ENCODE peak calls at places on chromosome X, in four cellular contexts. One of them, this sample, is unnamed.

GRCh38 chrX:9651737-9652136 is 113.9 kb downstream of the GPR143 start:
- DNase-seq in transverse colon: no peak
- DNase-seq in D341Med: no peak
- DNase-seq in activated CD4-positive, alpha-beta T cell treated with anti-CD3 and anti-CD28 coated beads, Interleukin-2, amount 10 ng/mL, durations not matched to agents 7 days and 5 days: no peak
- DNase-seq in this sample: no peak

GRCh38 chrX:11437642-11438379 is 144.6 kb downstream of the AMELX start:
- DNase-seq in transverse colon: peak
- DNase-seq in D341Med: no peak
- DNase-seq in activated CD4-positive, alpha-beta T cell treated with anti-CD3 and anti-CD28 coated beads, Interleukin-2, amount 10 ng/mL, durations not matched to agents 7 days and 5 days: no peak
- DNase-seq in this sample: peak

GRCh38 chrX:155888139-155888538 is 7.0 kb downstream of the VAMP7 start:
- DNase-seq in transverse colon: no peak
- DNase-seq in D341Med: no peak
- DNase-seq in activated CD4-positive, alpha-beta T cell treated with anti-CD3 and anti-CD28 coated beads, Interleukin-2, amount 10 ng/mL, durations not matched to agents 7 days and 5 days: no peak
- DNase-seq in this sample: no peak

GRCh38 chrX:153463556-153463955 is 6.8 kb downstream of the HAUS7 start:
- DNase-seq in transverse colon: no peak
- DNase-seq in D341Med: no peak
- DNase-seq in activated CD4-positive, alpha-beta T cell treated with anti-CD3 and anti-CD28 coated beads, Interleukin-2, amount 10 ng/mL, durations not matched to agents 7 days and 5 days: no peak
- DNase-seq in this sample: no peak

GRCh38 chrX:41922694-41923171 is 621 bp downstream of the CASK start:
- DNase-seq in transverse colon: peak
- DNase-seq in D341Med: peak
- DNase-seq in activated CD4-positive, alpha-beta T cell treated with anti-CD3 and anti-CD28 coated beads, Interleukin-2, amount 10 ng/mL, durations not matched to agents 7 days and 5 days: peak
- DNase-seq in this sample: peak

GRCh38 chrX:2710496-2710895 is 19.4 kb downstream of the CD99 start:
- DNase-seq in transverse colon: no peak
- DNase-seq in D341Med: no peak
- DNase-seq in activated CD4-positive, alpha-beta T cell treated with anti-CD3 and anti-CD28 coated beads, Interleukin-2, amount 10 ng/mL, durations not matched to agents 7 days and 5 days: peak
- DNase-seq in this sample: no peak

GRCh38 chrX:20571611-20572010 is 304.9 kb upstream of the RPS6KA3 start:
- DNase-seq in transverse colon: no peak
- DNase-seq in D341Med: no peak
- DNase-seq in activated CD4-positive, alpha-beta T cell treated with anti-CD3 and anti-CD28 coated beads, Interleukin-2, amount 10 ng/mL, durations not matched to agents 7 days and 5 days: no peak
- DNase-seq in this sample: no peak

GRCh38 chrX:21721175-21721574 is 36.7 kb downstream of the SMPX start:
- DNase-seq in transverse colon: no peak
- DNase-seq in D341Med: no peak
- DNase-seq in activated CD4-positive, alpha-beta T cell treated with anti-CD3 and anti-CD28 coated beads, Interleukin-2, amount 10 ng/mL, durations not matched to agents 7 days and 5 days: no peak
- DNase-seq in this sample: no peak

GRCh38 chrX:78063687-78064086 is 40.4 kb upstream of the PGK1 start:
- DNase-seq in transverse colon: no peak
- DNase-seq in D341Med: no peak
- DNase-seq in activated CD4-positive, alpha-beta T cell treated with anti-CD3 and anti-CD28 coated beads, Interleukin-2, amount 10 ng/mL, durations not matched to agents 7 days and 5 days: no peak
- DNase-seq in this sample: no peak

GRCh38 chrX:133742602-133743305 is 242.6 kb downstream of the GPC3 start:
- DNase-seq in transverse colon: no peak
- DNase-seq in D341Med: no peak
- DNase-seq in activated CD4-positive, alpha-beta T cell treated with anti-CD3 and anti-CD28 coated beads, Interleukin-2, amount 10 ng/mL, durations not matched to agents 7 days and 5 days: no peak
- DNase-seq in this sample: no peak

GRCh38 chrX:150421816-150422215 is 58.7 kb downstream of the MAMLD1 start:
- DNase-seq in transverse colon: no peak
- DNase-seq in D341Med: no peak
- DNase-seq in activated CD4-positive, alpha-beta T cell treated with anti-CD3 and anti-CD28 coated beads, Interleukin-2, amount 10 ng/mL, durations not matched to agents 7 days and 5 days: no peak
- DNase-seq in this sample: peak

GRCh38 chrX:139448996-139449395 is 81.5 kb upstream of the F9 start:
- DNase-seq in transverse colon: no peak
- DNase-seq in D341Med: no peak
- DNase-seq in activated CD4-positive, alpha-beta T cell treated with anti-CD3 and anti-CD28 coated beads, Interleukin-2, amount 10 ng/mL, durations not matched to agents 7 days and 5 days: no peak
- DNase-seq in this sample: no peak

GRCh38 chrX:71650333-71650969 is 16.9 kb upstream of the LOC101059915 start:
- DNase-seq in transverse colon: peak
- DNase-seq in D341Med: no peak
- DNase-seq in activated CD4-positive, alpha-beta T cell treated with anti-CD3 and anti-CD28 coated beads, Interleukin-2, amount 10 ng/mL, durations not matched to agents 7 days and 5 days: peak
- DNase-seq in this sample: no peak

GRCh38 chrX:25020391-25021131 is 4.8 kb upstream of the ARX start:
- DNase-seq in transverse colon: no peak
- DNase-seq in D341Med: peak
- DNase-seq in activated CD4-positive, alpha-beta T cell treated with anti-CD3 and anti-CD28 coated beads, Interleukin-2, amount 10 ng/mL, durations not matched to agents 7 days and 5 days: peak
- DNase-seq in this sample: no peak

GRCh38 chrX:25178555-25178954 is 162.8 kb upstream of the ARX start:
- DNase-seq in transverse colon: no peak
- DNase-seq in D341Med: no peak
- DNase-seq in activated CD4-positive, alpha-beta T cell treated with anti-CD3 and anti-CD28 coated beads, Interleukin-2, amount 10 ng/mL, durations not matched to agents 7 days and 5 days: no peak
- DNase-seq in this sample: no peak

GRCh38 chrX:12610079-12610478 is 181.1 kb upstream of the PRPS2 start:
- DNase-seq in transverse colon: no peak
- DNase-seq in D341Med: no peak
- DNase-seq in activated CD4-positive, alpha-beta T cell treated with anti-CD3 and anti-CD28 coated beads, Interleukin-2, amount 10 ng/mL, durations not matched to agents 7 days and 5 days: no peak
- DNase-seq in this sample: no peak

GRCh38 chrX:149825424-149825823 is 43.7 kb downstream of the MAGEA9 start:
- DNase-seq in transverse colon: peak
- DNase-seq in D341Med: peak
- DNase-seq in activated CD4-positive, alpha-beta T cell treated with anti-CD3 and anti-CD28 coated beads, Interleukin-2, amount 10 ng/mL, durations not matched to agents 7 days and 5 days: peak
- DNase-seq in this sample: peak

GRCh38 chrX:37846141-37846540 is 1.2 kb downstream of the DYNLT3 start:
- DNase-seq in transverse colon: no peak
- DNase-seq in D341Med: no peak
- DNase-seq in activated CD4-positive, alpha-beta T cell treated with anti-CD3 and anti-CD28 coated beads, Interleukin-2, amount 10 ng/mL, durations not matched to agents 7 days and 5 days: peak
- DNase-seq in this sample: no peak

GRCh38 chrX:97021680-97022079 is 138.0 kb downstream of the RPA4 start:
- DNase-seq in transverse colon: no peak
- DNase-seq in D341Med: no peak
- DNase-seq in activated CD4-positive, alpha-beta T cell treated with anti-CD3 and anti-CD28 coated beads, Interleukin-2, amount 10 ng/mL, durations not matched to agents 7 days and 5 days: no peak
- DNase-seq in this sample: no peak

GRCh38 chrX:132467029-132467428 is 21.8 kb downstream of the MBNL3 start:
- DNase-seq in transverse colon: no peak
- DNase-seq in D341Med: no peak
- DNase-seq in activated CD4-positive, alpha-beta T cell treated with anti-CD3 and anti-CD28 coated beads, Interleukin-2, amount 10 ng/mL, durations not matched to agents 7 days and 5 days: no peak
- DNase-seq in this sample: no peak

GRCh38 chrX:54358424-54359211 is 772 bp upstream of the WNK3 start:
- DNase-seq in transverse colon: peak
- DNase-seq in D341Med: peak
- DNase-seq in activated CD4-positive, alpha-beta T cell treated with anti-CD3 and anti-CD28 coated beads, Interleukin-2, amount 10 ng/mL, durations not matched to agents 7 days and 5 days: peak
- DNase-seq in this sample: peak

GRCh38 chrX:63930140-63930539 is 145.1 kb upstream of the ARHGEF9 start:
- DNase-seq in transverse colon: no peak
- DNase-seq in D341Med: peak
- DNase-seq in activated CD4-positive, alpha-beta T cell treated with anti-CD3 and anti-CD28 coated beads, Interleukin-2, amount 10 ng/mL, durations not matched to agents 7 days and 5 days: no peak
- DNase-seq in this sample: no peak

GRCh38 chrX:65697915-65698796 is 30.7 kb downstream of the MSN start:
- DNase-seq in transverse colon: peak
- DNase-seq in D341Med: no peak
- DNase-seq in activated CD4-positive, alpha-beta T cell treated with anti-CD3 and anti-CD28 coated beads, Interleukin-2, amount 10 ng/mL, durations not matched to agents 7 days and 5 days: peak
- DNase-seq in this sample: peak

GRCh38 chrX:4710618-4711433 is 997.4 kb upstream of the PRKX start:
- DNase-seq in transverse colon: no peak
- DNase-seq in D341Med: peak
- DNase-seq in activated CD4-positive, alpha-beta T cell treated with anti-CD3 and anti-CD28 coated beads, Interleukin-2, amount 10 ng/mL, durations not matched to agents 7 days and 5 days: no peak
- DNase-seq in this sample: no peak

GRCh38 chrX:110050386-110050785 is 47.5 kb downstream of the TMEM164 start:
- DNase-seq in transverse colon: no peak
- DNase-seq in D341Med: no peak
- DNase-seq in activated CD4-positive, alpha-beta T cell treated with anti-CD3 and anti-CD28 coated beads, Interleukin-2, amount 10 ng/mL, durations not matched to agents 7 days and 5 days: no peak
- DNase-seq in this sample: no peak

GRCh38 chrX:16465081-16465876 is 184.7 kb upstream of the S100G start:
- DNase-seq in transverse colon: no peak
- DNase-seq in D341Med: no peak
- DNase-seq in activated CD4-positive, alpha-beta T cell treated with anti-CD3 and anti-CD28 coated beads, Interleukin-2, amount 10 ng/mL, durations not matched to agents 7 days and 5 days: no peak
- DNase-seq in this sample: no peak

GRCh38 chrX:40700640-40701342 is 34.6 kb downstream of the MED14 start:
- DNase-seq in transverse colon: no peak
- DNase-seq in D341Med: no peak
- DNase-seq in activated CD4-positive, alpha-beta T cell treated with anti-CD3 and anti-CD28 coated beads, Interleukin-2, amount 10 ng/mL, durations not matched to agents 7 days and 5 days: no peak
- DNase-seq in this sample: no peak

GRCh38 chrX:10579018-10579752 is 41.2 kb downstream of the MID1 start:
- DNase-seq in transverse colon: no peak
- DNase-seq in D341Med: no peak
- DNase-seq in activated CD4-positive, alpha-beta T cell treated with anti-CD3 and anti-CD28 coated beads, Interleukin-2, amount 10 ng/mL, durations not matched to agents 7 days and 5 days: no peak
- DNase-seq in this sample: no peak

GRCh38 chrX:15761564-15762191 is 23.6 kb downstream of the CA5B start:
- DNase-seq in transverse colon: no peak
- DNase-seq in D341Med: peak
- DNase-seq in activated CD4-positive, alpha-beta T cell treated with anti-CD3 and anti-CD28 coated beads, Interleukin-2, amount 10 ng/mL, durations not matched to agents 7 days and 5 days: peak
- DNase-seq in this sample: no peak

GRCh38 chrX:52425710-52426245 is 57.0 kb downstream of the XAGE2 start:
- DNase-seq in transverse colon: no peak
- DNase-seq in D341Med: no peak
- DNase-seq in activated CD4-positive, alpha-beta T cell treated with anti-CD3 and anti-CD28 coated beads, Interleukin-2, amount 10 ng/mL, durations not matched to agents 7 days and 5 days: no peak
- DNase-seq in this sample: no peak

GRCh38 chrX:48475774-48476577 is at the start of gene FTSJ1:
- DNase-seq in transverse colon: peak
- DNase-seq in D341Med: peak
- DNase-seq in activated CD4-positive, alpha-beta T cell treated with anti-CD3 and anti-CD28 coated beads, Interleukin-2, amount 10 ng/mL, durations not matched to agents 7 days and 5 days: peak
- DNase-seq in this sample: peak

GRCh38 chrX:69079278-69079677 is 86.0 kb downstream of the PJA1 start:
- DNase-seq in transverse colon: no peak
- DNase-seq in D341Med: no peak
- DNase-seq in activated CD4-positive, alpha-beta T cell treated with anti-CD3 and anti-CD28 coated beads, Interleukin-2, amount 10 ng/mL, durations not matched to agents 7 days and 5 days: no peak
- DNase-seq in this sample: no peak

GRCh38 chrX:15686818-15687685 is 22.4 kb upstream of the CLTRN start:
- DNase-seq in transverse colon: peak
- DNase-seq in D341Med: peak
- DNase-seq in activated CD4-positive, alpha-beta T cell treated with anti-CD3 and anti-CD28 coated beads, Interleukin-2, amount 10 ng/mL, durations not matched to agents 7 days and 5 days: peak
- DNase-seq in this sample: peak

GRCh38 chrX:275967-276587 is 5.1 kb upstream of the PLCXD1 start:
- DNase-seq in transverse colon: peak
- DNase-seq in D341Med: peak
- DNase-seq in activated CD4-positive, alpha-beta T cell treated with anti-CD3 and anti-CD28 coated beads, Interleukin-2, amount 10 ng/mL, durations not matched to agents 7 days and 5 days: peak
- DNase-seq in this sample: peak

GRCh38 chrX:110568396-110568795 is 209.7 kb downstream of the RTL9 start:
- DNase-seq in transverse colon: no peak
- DNase-seq in D341Med: no peak
- DNase-seq in activated CD4-positive, alpha-beta T cell treated with anti-CD3 and anti-CD28 coated beads, Interleukin-2, amount 10 ng/mL, durations not matched to agents 7 days and 5 days: no peak
- DNase-seq in this sample: no peak

GRCh38 chrX:136768469-136769084 is 12.2 kb downstream of the ARHGEF6 start:
- DNase-seq in transverse colon: peak
- DNase-seq in D341Med: no peak
- DNase-seq in activated CD4-positive, alpha-beta T cell treated with anti-CD3 and anti-CD28 coated beads, Interleukin-2, amount 10 ng/mL, durations not matched to agents 7 days and 5 days: peak
- DNase-seq in this sample: peak